ENCODE peak calls at places on chromosomes 4 and X, in eight cellular contexts. Z, D, J, C, A, P, H and R are unnamed samples.

GRCh38 chr4:44462259-44462658 is 13.7 kb upstream of the KCTD8 start:
- DNase-seq in Z (no peak), D (no peak), J (no peak), C (no peak), A (no peak), P (no peak), H (no peak), R (no peak)

GRCh38 chrX:16484338-16484737 is 165.6 kb upstream of the S100G start:
- DNase-seq in Z (no peak), D (no peak), J (no peak), C (peak), A (no peak), P (peak), H (no peak), R (no peak)

GRCh38 chr4:7752649-7753048 is 187.0 kb downstream of the AFAP1 start:
- DNase-seq in Z (no peak), D (no peak), J (no peak), C (no peak), A (no peak), P (no peak), H (no peak), R (no peak)

GRCh38 chr4:169438057-169438480 is 167.3 kb upstream of the SH3RF1 start:
- DNase-seq in Z (peak), D (no peak), J (no peak), C (no peak), A (peak), P (no peak), H (no peak), R (no peak)

GRCh38 chr4:14247767-14248166 is 620.2 kb upstream of the BOD1L1 start:
- DNase-seq in Z (no peak), D (no peak), J (no peak), C (no peak), A (no peak), P (no peak), H (no peak), R (no peak)

GRCh38 chr4:126850286-126850685 is 782.5 kb upstream of the INTU start:
- DNase-seq in Z (no peak), D (no peak), J (no peak), C (peak), A (no peak), P (no peak), H (no peak), R (no peak)

GRCh38 chr4:24912252-24913098 is at the start of gene CCDC149:
- DNase-seq in Z (peak), D (peak), J (no peak), C (no peak), A (peak), P (no peak), H (peak), R (no peak)

GRCh38 chrX:39957816-39958561 is 139.8 kb downstream of the BCOR start:
- DNase-seq in Z (no peak), D (no peak), J (no peak), C (peak), A (no peak), P (no peak), H (no peak), R (no peak)

GRCh38 chr4:78424456-78424855 is 127.1 kb upstream of the ANXA3 start:
- DNase-seq in Z (no peak), D (no peak), J (no peak), C (no peak), A (no peak), P (no peak), H (no peak), R (no peak)

GRCh38 chr4:27007507-27007906 is 146.9 kb downstream of the STIM2 start:
- DNase-seq in Z (no peak), D (no peak), J (no peak), C (peak), A (no peak), P (no peak), H (no peak), R (no peak)

GRCh38 chrX:138775501-138775900 is 64.0 kb upstream of the FGF13 start:
- DNase-seq in Z (peak), D (no peak), J (no peak), C (no peak), A (peak), P (no peak), H (peak), R (no peak)

GRCh38 chr4:158295053-158295452 is 84.8 kb downstream of the TMEM144 start:
- DNase-seq in Z (no peak), D (no peak), J (no peak), C (no peak), A (no peak), P (no peak), H (no peak), R (no peak)

GRCh38 chrX:130086414-130087207 is 23.7 kb downstream of the ELF4 start:
- DNase-seq in Z (peak), D (no peak), J (peak), C (no peak), A (no peak), P (peak), H (peak), R (peak)

GRCh38 chr4:78345237-78345636 is 206.3 kb upstream of the ANXA3 start:
- DNase-seq in Z (no peak), D (no peak), J (no peak), C (no peak), A (no peak), P (no peak), H (no peak), R (no peak)

GRCh38 chrX:106936246-106936645 is 16.0 kb downstream of the CLDN2 start:
- DNase-seq in Z (no peak), D (no peak), J (no peak), C (no peak), A (no peak), P (no peak), H (no peak), R (no peak)

GRCh38 chrX:38636949-38637819 is 75.8 kb downstream of the TSPAN7 start:
- DNase-seq in Z (no peak), D (no peak), J (no peak), C (no peak), A (no peak), P (no peak), H (no peak), R (no peak)

GRCh38 chr4:127731406-127731805 is 1.2 kb downstream of the SLC25A31 start:
- DNase-seq in Z (no peak), D (no peak), J (no peak), C (no peak), A (no peak), P (no peak), H (no peak), R (no peak)

GRCh38 chr4:89305712-89306437 is 1.7 kb downstream of the GPRIN3 start:
- DNase-seq in Z (no peak), D (no peak), J (no peak), C (no peak), A (no peak), P (no peak), H (no peak), R (no peak)

GRCh38 chr4:1154523-1155182 is 17.7 kb downstream of the SPON2 start:
- DNase-seq in Z (no peak), D (no peak), J (no peak), C (peak), A (no peak), P (no peak), H (no peak), R (no peak)

GRCh38 chr4:37317104-37317643 is 72.6 kb downstream of the NWD2 start:
- DNase-seq in Z (no peak), D (no peak), J (no peak), C (no peak), A (no peak), P (no peak), H (no peak), R (no peak)

GRCh38 chr4:39732728-39733127 is 34.8 kb downstream of the UBE2K start:
- DNase-seq in Z (no peak), D (no peak), J (no peak), C (peak), A (no peak), P (no peak), H (no peak), R (no peak)

GRCh38 chrX:138897621-138898492 is 186.3 kb upstream of the FGF13 start:
- DNase-seq in Z (no peak), D (no peak), J (no peak), C (no peak), A (no peak), P (no peak), H (no peak), R (no peak)

GRCh38 chr4:107069049-107069448 is 32.9 kb upstream of the DKK2 start:
- DNase-seq in Z (peak), D (no peak), J (no peak), C (peak), A (peak), P (no peak), H (no peak), R (no peak)

GRCh38 chrX:86829786-86830185 is 681.5 kb downstream of the DACH2 start:
- DNase-seq in Z (no peak), D (no peak), J (no peak), C (no peak), A (no peak), P (no peak), H (no peak), R (no peak)

GRCh38 chr4:6239968-6240367 is 29.7 kb upstream of the WFS1 start:
- DNase-seq in Z (no peak), D (no peak), J (no peak), C (no peak), A (no peak), P (no peak), H (no peak), R (no peak)

GRCh38 chrX:72003811-72004750 is 93.4 kb downstream of the NHSL2 start:
- DNase-seq in Z (no peak), D (no peak), J (no peak), C (peak), A (no peak), P (no peak), H (peak), R (no peak)

GRCh38 chrX:13015536-13016236 is 28.7 kb downstream of the FAM9C start:
- DNase-seq in Z (no peak), D (no peak), J (no peak), C (no peak), A (no peak), P (no peak), H (no peak), R (no peak)

GRCh38 chr4:99586747-99587146 is 12.1 kb downstream of the MTTP start:
- DNase-seq in Z (no peak), D (no peak), J (no peak), C (no peak), A (no peak), P (no peak), H (no peak), R (no peak)

GRCh38 chr4:176837176-176837915 is 44.6 kb upstream of the VEGFC start:
- DNase-seq in Z (no peak), D (no peak), J (no peak), C (no peak), A (no peak), P (no peak), H (no peak), R (no peak)